ENCODE peak calls at places on chromosomes 16 and 17, in seven cellular contexts. K is pancreas; Z is activated gamma-delta T cell treated with anti-CD3 and anti-CD28 coated beads, Interleukin-2, amount 50 U/mL, for 16 hours; M is cardiac muscle cell; I is ELR; T is anterior cingulate cortex; C is fibroblast of mammary gland. R is an unnamed sample.
A peak's percentile ranks its signal among the peaks of the same experiment; 100 is the strongest.

GRCh38 chr16:10126686-10127085 is 55.5 kb downstream of the GRIN2A start:
- DNase-seq in K (no peak), Z (no peak), M (no peak), I (peak; percentile 92), T (no peak), C (peak; percentile 87), R (no peak)

GRCh38 chr17:78494961-78495330 is 82.2 kb downstream of the DNAH17 start:
- DNase-seq in K (no peak), Z (no peak), M (no peak), I (no peak), T (no peak), C (no peak), R (no peak)

GRCh38 chr17:57949649-57950048 is 5.6 kb downstream of the CUEDC1 start:
- DNase-seq in K (no peak), Z (no peak), M (no peak), I (peak; percentile 29), T (no peak), C (no peak), R (no peak)

GRCh38 chr17:28392491-28392890 is 13.5 kb downstream of the SLC46A1 start:
- DNase-seq in K (no peak), Z (no peak), M (no peak), I (no peak), T (no peak), C (peak; percentile 53), R (no peak)

GRCh38 chr16:81204794-81205680 is 33.5 kb upstream of the BCO1 start:
- DNase-seq in K (no peak), Z (peak; percentile 12), M (peak; percentile 59), I (peak; percentile 69), T (no peak), C (peak; percentile 67), R (peak; percentile 54)

GRCh38 chr16:73166972-73167550 is 119.1 kb upstream of the ZFHX3 start:
- DNase-seq in K (no peak), Z (no peak), M (no peak), I (no peak), T (no peak), C (no peak), R (no peak)

GRCh38 chr17:80887639-80888175 is 103.9 kb upstream of the CHMP6 start:
- DNase-seq in K (no peak), Z (no peak), M (no peak), I (no peak), T (no peak), C (no peak), R (no peak)

GRCh38 chr17:14590458-14591250 is 289.8 kb downstream of the HS3ST3B1 start:
- DNase-seq in K (no peak), Z (no peak), M (no peak), I (no peak), T (no peak), C (no peak), R (no peak)

GRCh38 chr17:41067281-41067680 is 1.6 kb upstream of the KRTAP2-4 start:
- DNase-seq in K (no peak), Z (no peak), M (no peak), I (no peak), T (no peak), C (peak; percentile 34), R (no peak)

GRCh38 chr17:48718781-48719641 is 3.3 kb downstream of the PRAC1 start:
- DNase-seq in K (no peak), Z (no peak), M (peak; percentile 42), I (no peak), T (no peak), C (no peak), R (no peak)

GRCh38 chr16:58099956-58100300 is 29.3 kb downstream of the CFAP20 start:
- DNase-seq in K (no peak), Z (no peak), M (no peak), I (no peak), T (no peak), C (no peak), R (no peak)

GRCh38 chr17:48025904-48026502 is 11.6 kb downstream of the COPZ2 start:
- DNase-seq in K (no peak), Z (no peak), M (no peak), I (peak; percentile 77), T (no peak), C (no peak), R (no peak)

GRCh38 chr17:4247981-4248388 is 15.8 kb downstream of the ANKFY1 start:
- DNase-seq in K (peak; percentile 33), Z (no peak), M (no peak), I (no peak), T (no peak), C (no peak), R (no peak)

GRCh38 chr17:82124101-82124500 is 26.1 kb upstream of the FASN start:
- DNase-seq in K (no peak), Z (no peak), M (no peak), I (no peak), T (no peak), C (no peak), R (no peak)

GRCh38 chr17:40331743-40332641 is 23.0 kb downstream of the RARA start:
- DNase-seq in K (peak; percentile 94), Z (no peak), M (no peak), I (no peak), T (peak; percentile 74), C (peak; percentile 75), R (no peak)

GRCh38 chr17:72699566-72699965 is 392.9 kb downstream of the SLC39A11 start:
- DNase-seq in K (no peak), Z (no peak), M (no peak), I (peak; percentile 55), T (peak; percentile 46), C (peak; percentile 76), R (no peak)

GRCh38 chr17:75783069-75783783 is 1.4 kb upstream of the UNK start:
- DNase-seq in K (no peak), Z (no peak), M (peak; percentile 35), I (peak; percentile 84), T (no peak), C (peak; percentile 75), R (peak; percentile 92)

GRCh38 chr16:1785846-1786170 is 3.0 kb downstream of the NUBP2 start:
- DNase-seq in K (no peak), Z (no peak), M (no peak), I (no peak), T (no peak), C (no peak), R (no peak)

GRCh38 chr16:46688101-46688656 is 799 bp downstream of the VPS35 start:
- DNase-seq in K (peak; percentile 45), Z (no peak), M (no peak), I (no peak), T (no peak), C (peak; percentile 28), R (peak; percentile 70)

GRCh38 chr17:62628845-62629555 is 1.5 kb downstream of the MRC2 start:
- DNase-seq in K (no peak), Z (no peak), M (peak; percentile 64), I (peak; percentile 46), T (no peak), C (peak; percentile 64), R (no peak)

GRCh38 chr16:3467920-3468319 is 24.4 kb downstream of the NAA60 start:
- DNase-seq in K (no peak), Z (no peak), M (no peak), I (peak; percentile 54), T (no peak), C (peak; percentile 85), R (no peak)

GRCh38 chr16:280552-280951 is at the start of gene ARHGDIG:
- DNase-seq in K (peak; percentile 19), Z (no peak), M (peak; percentile 57), I (no peak), T (no peak), C (no peak), R (no peak)

GRCh38 chr17:59688008-59688407 is 19.2 kb downstream of the PTRH2 start:
- DNase-seq in K (no peak), Z (no peak), M (no peak), I (no peak), T (no peak), C (no peak), R (no peak)

GRCh38 chr16:68732068-68732680 is 4.9 kb upstream of the CDH1 start:
- DNase-seq in K (peak; percentile 88), Z (no peak), M (peak; percentile 48), I (peak; percentile 34), T (no peak), C (no peak), R (no peak)

GRCh38 chr17:76174072-76174471 is 33.0 kb upstream of the FOXJ1 start:
- DNase-seq in K (no peak), Z (no peak), M (no peak), I (no peak), T (no peak), C (no peak), R (no peak)

GRCh38 chr16:70018254-70018653 is 67.1 kb downstream of the CLEC18A start:
- DNase-seq in K (no peak), Z (peak; percentile 23), M (peak; percentile 68), I (peak; percentile 66), T (no peak), C (peak; percentile 30), R (no peak)

GRCh38 chr17:57559226-57559625 is 185.9 kb downstream of the CCDC182 start:
- DNase-seq in K (no peak), Z (no peak), M (no peak), I (no peak), T (no peak), C (no peak), R (no peak)

GRCh38 chr17:4678448-4679026 is 25.4 kb downstream of the PELP1 start:
- DNase-seq in K (no peak), Z (no peak), M (peak; percentile 90), I (peak; percentile 99), T (no peak), C (peak; percentile 96), R (no peak)

GRCh38 chr16:2487903-2488531 is 13.1 kb downstream of the TBC1D24 start:
- DNase-seq in K (no peak), Z (no peak), M (no peak), I (no peak), T (peak; percentile 34), C (no peak), R (no peak)